ENCODE peak calls at places on chromosomes 11 and 22, in ten cellular contexts. M is fibroblast of pulmonary artery; R is heart right ventricle; B is chondrocyte; C is Calu3; K is upper lobe of right lung; Y is K562; H is adrenal gland; Q is epithelial cell of esophagus; U is CD4-positive, alpha-beta T cell. W is an unnamed sample.

GRCh38 chr11:117824571-117825537 is at the start of gene FXYD2:
- DNase-seq in M (peak), R (peak), B (peak), C (no peak), K (peak), Y (no peak), H (peak), Q (peak), U (peak), W (no peak)

GRCh38 chr11:46541593-46542371 is 52.0 kb downstream of the AMBRA1 start:
- DNase-seq in M (no peak), R (peak), B (no peak), C (peak), K (peak), Y (peak), H (peak), Q (no peak), U (no peak), W (no peak)

GRCh38 chr11:77073328-77074001 is 6.7 kb downstream of the CAPN5 start:
- DNase-seq in M (peak), R (peak), B (peak), C (peak), K (peak), Y (no peak), H (peak), Q (peak), U (peak), W (peak)

GRCh38 chr11:5178046-5178837 is 22.2 kb downstream of the OR51V1 start:
- DNase-seq in M (no peak), R (no peak), B (no peak), C (no peak), K (no peak), Y (no peak), H (no peak), Q (no peak), U (no peak), W (no peak)

GRCh38 chr11:90241414-90241813 is 18.6 kb upstream of the CHORDC1 start:
- DNase-seq in M (no peak), R (no peak), B (no peak), C (no peak), K (no peak), Y (no peak), H (no peak), Q (peak), U (no peak), W (no peak)

GRCh38 chr11:108886608-108887007 is 221.7 kb downstream of the DDX10 start:
- DNase-seq in M (peak), R (no peak), B (no peak), C (no peak), K (no peak), Y (no peak), H (no peak), Q (peak), U (no peak), W (no peak)

GRCh38 chr11:94849836-94850235 is 81.7 kb downstream of the AMOTL1 start:
- DNase-seq in M (peak), R (peak), B (no peak), C (no peak), K (no peak), Y (no peak), H (no peak), Q (no peak), U (no peak), W (no peak)

GRCh38 chr11:69941546-69942332 is 122.5 kb upstream of the FGF3 start:
- DNase-seq in M (no peak), R (no peak), B (peak), C (no peak), K (peak), Y (no peak), H (no peak), Q (no peak), U (no peak), W (no peak)

GRCh38 chr11:65355776-65356393 is 1.3 kb downstream of the TIGD3 start:
- DNase-seq in M (peak), R (no peak), B (peak), C (no peak), K (peak), Y (no peak), H (no peak), Q (peak), U (no peak), W (no peak)

GRCh38 chr22:36644333-36644757 is 59.2 kb downstream of the CACNG2 start:
- DNase-seq in M (peak), R (peak), B (no peak), C (peak), K (no peak), Y (peak), H (peak), Q (peak), U (no peak), W (peak)

GRCh38 chr11:10454902-10455631 is at the start of gene AMPD3:
- DNase-seq in M (peak), R (no peak), B (no peak), C (no peak), K (no peak), Y (peak), H (peak), Q (peak), U (no peak), W (peak)

GRCh38 chr11:128448487-128448886 is 138.9 kb downstream of the ETS1 start:
- DNase-seq in M (peak), R (no peak), B (no peak), C (peak), K (no peak), Y (no peak), H (no peak), Q (peak), U (no peak), W (peak)

GRCh38 chr11:93939084-93939780 is 81.9 kb upstream of the HEPHL1 start:
- DNase-seq in M (no peak), R (no peak), B (no peak), C (no peak), K (no peak), Y (no peak), H (no peak), Q (peak), U (no peak), W (no peak)

GRCh38 chr11:1876361-1877063 is 15.2 kb downstream of the PRR33 start:
- DNase-seq in M (peak), R (peak), B (peak), C (peak), K (peak), Y (peak), H (peak), Q (peak), U (peak), W (no peak)

GRCh38 chr22:17239156-17239701 is 20.0 kb upstream of the ADA2 start:
- DNase-seq in M (no peak), R (no peak), B (no peak), C (no peak), K (no peak), Y (no peak), H (no peak), Q (no peak), U (no peak), W (no peak)

GRCh38 chr11:130908770-130909625 is 7.3 kb downstream of the SNX19 start:
- DNase-seq in M (peak), R (no peak), B (no peak), C (no peak), K (no peak), Y (no peak), H (no peak), Q (peak), U (no peak), W (no peak)

GRCh38 chr11:46952553-46952952 is 16.0 kb downstream of the CSTPP1 start:
- DNase-seq in M (no peak), R (no peak), B (no peak), C (no peak), K (no peak), Y (no peak), H (no peak), Q (no peak), U (no peak), W (no peak)

GRCh38 chr11:19712281-19713220 is at the start of gene NAV2:
- DNase-seq in M (peak), R (peak), B (no peak), C (peak), K (peak), Y (peak), H (peak), Q (peak), U (peak), W (no peak)

GRCh38 chr11:11931461-11932055 is 76.9 kb downstream of the DKK3 start:
- DNase-seq in M (peak), R (peak), B (no peak), C (peak), K (no peak), Y (peak), H (peak), Q (peak), U (no peak), W (peak)

GRCh38 chr11:67372232-67372992 is 986 bp downstream of the CLCF1 start:
- DNase-seq in M (no peak), R (no peak), B (no peak), C (no peak), K (peak), Y (peak), H (no peak), Q (no peak), U (no peak), W (no peak)

GRCh38 chr11:7019500-7020182 is 505 bp downstream of the ZNF214 start:
- DNase-seq in M (no peak), R (peak), B (no peak), C (peak), K (peak), Y (no peak), H (peak), Q (no peak), U (no peak), W (no peak)

GRCh38 chr11:12792590-12792989 is 118.4 kb downstream of the TEAD1 start:
- DNase-seq in M (peak), R (no peak), B (no peak), C (no peak), K (no peak), Y (no peak), H (peak), Q (peak), U (no peak), W (no peak)

GRCh38 chr11:26144309-26144690 is 187.6 kb upstream of the ANO3 start:
- DNase-seq in M (no peak), R (no peak), B (no peak), C (no peak), K (no peak), Y (no peak), H (no peak), Q (no peak), U (no peak), W (no peak)

GRCh38 chr11:17563248-17563647 is 16.2 kb downstream of the OTOG start:
- DNase-seq in M (no peak), R (no peak), B (no peak), C (no peak), K (no peak), Y (no peak), H (no peak), Q (peak), U (no peak), W (no peak)

GRCh38 chr11:133618500-133618899 is 86.2 kb upstream of the OPCML start:
- DNase-seq in M (no peak), R (no peak), B (no peak), C (no peak), K (no peak), Y (no peak), H (no peak), Q (no peak), U (no peak), W (no peak)

GRCh38 chr11:118016094-118016493 is 29.9 kb downstream of the IL10RA start:
- DNase-seq in M (no peak), R (no peak), B (no peak), C (no peak), K (no peak), Y (no peak), H (no peak), Q (no peak), U (no peak), W (no peak)

GRCh38 chr11:124746621-124747243 is 5.3 kb downstream of the VSIG2 start:
- DNase-seq in M (peak), R (peak), B (no peak), C (peak), K (peak), Y (peak), H (peak), Q (peak), U (peak), W (no peak)

GRCh38 chr11:129643031-129643721 is 172.5 kb upstream of the TMEM45B start:
- DNase-seq in M (peak), R (no peak), B (no peak), C (no peak), K (no peak), Y (no peak), H (no peak), Q (peak), U (no peak), W (no peak)

GRCh38 chr11:15942936-15943335 is 413.4 kb downstream of the SOX6 start:
- DNase-seq in M (no peak), R (no peak), B (no peak), C (no peak), K (no peak), Y (no peak), H (no peak), Q (no peak), U (no peak), W (no peak)

GRCh38 chr11:29129850-29130249 is 887.0 kb downstream of the KCNA4 start:
- DNase-seq in M (peak), R (no peak), B (no peak), C (no peak), K (no peak), Y (no peak), H (no peak), Q (peak), U (no peak), W (no peak)

GRCh38 chr22:32862936-32863661 is 61.6 kb downstream of the TIMP3 start:
- DNase-seq in M (no peak), R (no peak), B (no peak), C (no peak), K (no peak), Y (no peak), H (no peak), Q (no peak), U (no peak), W (no peak)

GRCh38 chr22:33049125-33049729 is 9.0 kb downstream of the SYN3 start:
- DNase-seq in M (peak), R (peak), B (no peak), C (peak), K (peak), Y (peak), H (peak), Q (peak), U (peak), W (peak)

GRCh38 chr11:124678416-124678815 is 4.7 kb downstream of the SPA17 start:
- DNase-seq in M (no peak), R (no peak), B (no peak), C (no peak), K (peak), Y (no peak), H (no peak), Q (no peak), U (no peak), W (no peak)

GRCh38 chr11:104151404-104152204 is 12.3 kb downstream of the PDGFD start:
- DNase-seq in M (peak), R (no peak), B (no peak), C (no peak), K (no peak), Y (no peak), H (no peak), Q (peak), U (no peak), W (no peak)

GRCh38 chr22:49701380-49702067 is 126.1 kb downstream of the BRD1 start:
- DNase-seq in M (no peak), R (no peak), B (no peak), C (no peak), K (no peak), Y (peak), H (no peak), Q (no peak), U (no peak), W (no peak)
- TF ChIP-seq CTCF in M (peak), R (peak), B (peak), C (no peak), K (peak), Y (no peak), H (peak), Q (no peak), U (peak), W (peak)

GRCh38 chr11:59615132-59615636 is 390 bp downstream of the OSBP start:
- DNase-seq in M (no peak), R (peak), B (no peak), C (peak), K (peak), Y (no peak), H (peak), Q (peak), U (peak), W (no peak)

GRCh38 chr11:59617876-59618275 is 2.3 kb upstream of the OSBP start:
- DNase-seq in M (no peak), R (no peak), B (no peak), C (no peak), K (no peak), Y (no peak), H (no peak), Q (no peak), U (no peak), W (no peak)

GRCh38 chr11:59616396-59616982 is 915 bp upstream of the OSBP start:
- DNase-seq in M (no peak), R (no peak), B (peak), C (no peak), K (peak), Y (peak), H (no peak), Q (no peak), U (no peak), W (no peak)

GRCh38 chr11:59614277-59615131 is 1.1 kb downstream of the OSBP start:
- DNase-seq in M (peak), R (no peak), B (no peak), C (no peak), K (no peak), Y (no peak), H (peak), Q (no peak), U (no peak), W (no peak)

DNA sequence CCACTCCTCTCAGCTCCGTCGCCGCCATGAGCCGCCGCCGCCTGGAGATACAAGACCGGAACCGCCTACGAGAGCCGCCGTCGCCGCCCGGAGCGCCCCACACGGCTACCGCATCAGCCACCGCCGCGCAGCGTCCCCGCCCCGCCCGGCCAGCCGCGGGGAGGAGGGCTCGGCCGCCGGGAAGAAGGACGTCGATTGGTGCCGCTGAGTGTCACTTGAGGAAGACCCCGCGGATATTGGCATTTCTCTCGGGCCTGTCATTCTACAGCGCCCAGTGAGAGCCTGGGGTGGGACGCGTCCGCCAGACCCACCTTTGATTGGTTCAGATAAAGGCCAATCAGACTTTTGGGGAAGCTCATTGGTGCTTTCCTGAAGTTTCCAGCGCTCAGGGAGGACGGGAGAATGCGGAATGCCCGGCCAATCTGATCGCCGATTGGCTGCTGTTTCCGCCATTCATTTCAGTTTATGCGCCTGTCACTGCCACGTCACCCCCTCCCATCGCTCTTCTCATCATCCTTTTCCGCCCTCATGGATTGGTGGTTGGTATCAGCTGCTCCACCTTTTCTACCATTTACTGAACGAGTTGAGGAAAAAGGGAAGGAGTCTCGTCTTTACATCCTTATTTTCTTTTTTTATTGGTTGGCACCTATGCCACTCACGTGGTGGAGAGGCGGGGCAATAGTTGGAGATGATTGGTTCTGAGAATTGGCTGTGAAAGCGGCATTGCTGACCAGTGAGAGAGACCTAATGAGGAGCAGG is at the start of gene OSBP:
- DNase-seq in M (peak), R (peak), B (peak), C (peak), K (peak), Y (peak), H (peak), Q (peak), U (peak), W (peak)
- TF ChIP-seq CTCF in M (no peak), R (no peak), B (peak), C (no peak), K (no peak), Y (no peak), H (no peak), Q (no peak), U (no peak), W (no peak)

GRCh38 chr11:72224587-72225410 is at the start of gene INPPL1:
- DNase-seq in M (peak), R (peak), B (peak), C (peak), K (peak), Y (peak), H (peak), Q (peak), U (peak), W (no peak)

GRCh38 chr11:72221386-72221785 is 3.2 kb upstream of the INPPL1 start:
- DNase-seq in M (no peak), R (no peak), B (no peak), C (no peak), K (no peak), Y (no peak), H (peak), Q (no peak), U (no peak), W (no peak)

GRCh38 chr11:72222106-72222891 is 2.3 kb upstream of the INPPL1 start:
- DNase-seq in M (no peak), R (no peak), B (no peak), C (no peak), K (no peak), Y (no peak), H (peak), Q (no peak), U (no peak), W (no peak)

GRCh38 chr11:72223615-72224586 is 666 bp upstream of the INPPL1 start:
- DNase-seq in M (peak), R (peak), B (no peak), C (peak), K (peak), Y (peak), H (peak), Q (no peak), U (peak), W (no peak)

GRCh38 chr11:72222907-72223614 is 1.5 kb upstream of the INPPL1 start:
- DNase-seq in M (peak), R (peak), B (peak), C (peak), K (peak), Y (peak), H (peak), Q (peak), U (peak), W (peak)
- TF ChIP-seq CTCF in M (peak), R (peak), B (peak), C (peak), K (peak), Y (peak), H (peak), Q (peak), U (peak), W (peak)

GRCh38 chr22:28831140-28832072 is 31.0 kb upstream of the XBP1 start:
- DNase-seq in M (no peak), R (no peak), B (no peak), C (no peak), K (no peak), Y (no peak), H (no peak), Q (no peak), U (no peak), W (no peak)
- TF ChIP-seq CTCF in M (no peak), R (no peak), B (no peak), C (no peak), K (no peak), Y (no peak), H (no peak), Q (no peak), U (no peak), W (no peak)